ENCODE peak calls at places on chromosomes 6 and 20, in nine cellular contexts. O is IMR-90; F is iPS DF 6.9; M is heart right ventricle; D is spleen; K is A549; A is CD8-positive, alpha-beta memory T cell; E is OCI-LY7; R is adrenal gland. Z is an unnamed sample.
A peak's percentile ranks its signal among the peaks of the same experiment; 100 is the strongest.

GRCh38 chr6:128311944-128312570 is 208.3 kb downstream of the PTPRK start:
- DNase-seq in O (no peak), F (no peak), M (no peak), D (no peak), K (no peak), A (no peak), E (no peak), R (no peak), Z (no peak)

GRCh38 chr20:16397053-16397452 is 176.2 kb downstream of the KIF16B start:
- DNase-seq in O (no peak), F (no peak), M (peak; percentile 63), D (no peak), K (no peak), A (no peak), E (no peak), R (peak; percentile 67), Z (no peak)

GRCh38 chr6:125584468-125584939 is 164.9 kb upstream of the HEY2 start:
- DNase-seq in O (peak; percentile 1), F (peak; percentile 52), M (peak; percentile 44), D (no peak), K (no peak), A (no peak), E (no peak), R (peak; percentile 60), Z (peak; percentile 62)

GRCh38 chr6:30684386-30685156 is 1.9 kb downstream of the PPP1R18 start:
- DNase-seq in O (peak; percentile 44), F (no peak), M (peak; percentile 53), D (peak; percentile 95), K (no peak), A (peak; percentile 37), E (peak; percentile 71), R (no peak), Z (peak; percentile 76)

GRCh38 chr20:48260370-48260769 is 475.1 kb upstream of the SULF2 start:
- DNase-seq in O (no peak), F (no peak), M (peak; percentile 54), D (no peak), K (no peak), A (no peak), E (no peak), R (no peak), Z (no peak)

GRCh38 chr6:18423426-18423825 is 36.3 kb downstream of the RNF144B start:
- DNase-seq in O (no peak), F (no peak), M (no peak), D (no peak), K (no peak), A (no peak), E (no peak), R (no peak), Z (no peak)

GRCh38 chr20:3714092-3714491 is 1.7 kb upstream of the SIGLEC1 start:
- DNase-seq in O (no peak), F (no peak), M (no peak), D (no peak), K (no peak), A (no peak), E (no peak), R (no peak), Z (no peak)

GRCh38 chr6:2460216-2460734 is 214.9 kb upstream of the GMDS start:
- DNase-seq in O (no peak), F (no peak), M (no peak), D (no peak), K (no peak), A (no peak), E (no peak), R (no peak), Z (no peak)

GRCh38 chr20:59784365-59785117 is 148.9 kb downstream of the SYCP2 start:
- DNase-seq in O (no peak), F (no peak), M (no peak), D (no peak), K (no peak), A (no peak), E (no peak), R (peak; percentile 13), Z (no peak)

GRCh38 chr20:23100021-23100753 is 14.1 kb upstream of the CD93 start:
- DNase-seq in O (no peak), F (no peak), M (no peak), D (peak; percentile 32), K (no peak), A (no peak), E (no peak), R (no peak), Z (no peak)

GRCh38 chr20:53652090-53652858 is 58.6 kb upstream of the ZNF217 start:
- DNase-seq in O (peak; percentile 28), F (no peak), M (no peak), D (no peak), K (no peak), A (no peak), E (peak; percentile 77), R (no peak), Z (no peak)

GRCh38 chr6:83389606-83390005 is 41.2 kb downstream of the ME1 start:
- DNase-seq in O (no peak), F (no peak), M (no peak), D (no peak), K (no peak), A (no peak), E (no peak), R (no peak), Z (no peak)

GRCh38 chr6:131954775-131955107 is 3.6 kb upstream of the CCN2 start:
- DNase-seq in O (peak; percentile 99), F (no peak), M (no peak), D (no peak), K (peak; percentile 70), A (no peak), E (no peak), R (peak; percentile 69), Z (no peak)

DNA sequence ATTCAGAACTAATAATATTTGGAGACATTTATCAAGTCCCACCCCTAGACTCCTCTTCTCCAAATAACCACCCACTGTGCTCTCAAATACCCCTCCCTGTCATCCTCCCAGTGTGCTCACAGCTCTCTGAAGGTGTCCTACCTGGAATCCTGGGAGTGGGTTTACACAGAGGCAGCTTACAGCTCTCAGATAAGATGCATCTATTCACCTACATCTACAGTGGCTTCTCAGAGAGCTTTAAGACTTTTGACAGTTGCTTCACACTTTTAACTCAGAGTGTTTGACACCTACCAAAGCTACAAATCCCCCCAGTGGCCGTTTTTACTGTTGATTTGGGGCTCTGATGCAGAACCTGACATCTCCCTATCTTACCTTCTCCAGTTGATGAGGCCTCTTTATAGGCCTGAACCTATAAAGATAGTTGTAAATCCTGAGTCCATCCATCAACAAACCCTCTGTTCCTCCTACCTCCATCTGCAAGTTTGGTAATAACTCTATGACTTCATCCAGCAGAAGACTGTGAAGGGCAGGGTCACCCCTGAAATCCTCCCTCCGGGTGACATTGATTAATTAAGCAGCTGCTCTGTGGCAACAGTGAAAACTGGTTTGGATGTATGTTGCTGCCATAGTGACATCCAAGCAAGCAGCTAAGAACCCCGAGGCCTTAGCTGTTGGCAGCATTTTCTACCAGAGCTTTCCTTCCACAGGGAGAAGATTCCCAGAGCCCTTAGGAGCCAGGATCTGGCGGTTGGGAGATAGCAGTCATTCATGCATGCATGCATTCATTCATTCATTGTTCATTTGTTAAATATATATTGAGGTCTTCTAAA is 226.1 kb upstream of the RREB1 start:
- DNase-seq in O (no peak), F (no peak), M (no peak), D (no peak), K (no peak), A (no peak), E (no peak), R (no peak), Z (no peak)
- H3K4me1 ChIP-seq in O (peaks cover 3% of the 10 kb centered on the region), F (no peaks in the 10 kb centered on the region), M (no peaks in the 10 kb centered on the region), D (peaks cover 39% of the 10 kb centered on the region), K (peaks cover 8% of the 10 kb centered on the region), A (no peaks in the 10 kb centered on the region), E (no peaks in the 10 kb centered on the region), R (peaks cover 21% of the 10 kb centered on the region), Z (peaks cover 11% of the 10 kb centered on the region)

GRCh38 chr6:166950443-166950821 is 5.9 kb downstream of the RNASET2 start:
- DNase-seq in O (no peak), F (no peak), M (no peak), D (peak; percentile 83), K (no peak), A (no peak), E (peak; percentile 66), R (no peak), Z (no peak)
- H3K4me3 ChIP-seq in O (no peak overlapping the region), F (no peak overlapping the region), M (peak overlapping the region; percentile 54), D (peak overlapping the region; percentile 99), K (no peak overlapping the region), A (peak overlapping the region; percentile 61), E (peak overlapping the region; percentile 64), R (no peak overlapping the region), Z (no peak overlapping the region)

DNA sequence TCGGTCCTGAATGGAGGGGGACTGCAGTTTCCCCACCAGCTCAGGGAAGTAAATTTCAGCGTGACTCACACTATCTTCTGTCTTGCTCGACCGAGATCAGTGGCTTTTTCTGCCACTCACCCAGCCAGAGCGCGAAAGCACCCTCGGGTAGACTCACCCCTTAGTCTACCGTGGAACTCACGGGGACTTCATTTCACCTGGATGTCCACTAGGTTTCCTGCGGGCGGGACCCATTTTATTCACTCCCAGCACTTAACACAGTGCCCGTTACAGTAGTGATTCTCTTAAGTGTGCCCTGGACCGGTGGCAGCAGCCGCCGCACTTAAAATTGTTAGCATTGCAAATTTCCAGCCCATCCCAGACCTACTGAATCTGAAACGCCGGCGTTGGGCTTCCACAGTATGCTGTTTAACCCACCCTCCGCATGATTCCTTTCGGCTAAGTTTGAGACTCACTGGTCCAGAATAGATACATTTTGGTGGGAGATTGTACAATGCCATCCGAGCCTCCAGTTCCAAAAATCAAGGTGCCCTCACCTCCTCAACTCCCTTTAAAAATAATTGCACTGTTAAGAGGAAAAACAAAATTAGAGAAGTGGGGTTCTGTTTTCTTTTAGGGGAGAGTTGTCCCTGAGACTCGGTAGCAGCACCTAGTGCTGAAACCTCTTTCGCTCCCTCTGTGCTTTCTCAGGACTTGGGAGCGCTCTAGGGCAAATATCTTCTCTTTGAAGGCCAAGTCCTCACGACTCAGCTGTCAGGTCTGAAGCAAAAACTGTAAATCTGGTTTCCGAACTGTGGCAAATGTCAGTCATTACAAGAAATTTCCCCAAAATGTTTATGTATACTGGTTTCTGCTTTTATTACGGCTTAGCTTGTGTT is 1.0 kb downstream of the SMPDL3A start:
- DNase-seq in O (peak; percentile 30), F (no peak), M (peak; percentile 14), D (peak; percentile 73), K (peak; percentile 46), A (no peak), E (no peak), R (peak; percentile 76), Z (peak; percentile 64)
- H3K27ac ChIP-seq in O (peak overlapping the region; percentile 85), F (no peak overlapping the region), M (peak overlapping the region; percentile 93), D (peak overlapping the region; percentile 91), K (peak overlapping the region; percentile 95), A (no peak overlapping the region), E (no peak overlapping the region), R (peak overlapping the region; percentile 99), Z (peak overlapping the region; percentile 92)

GRCh38 chr6:111483736-111484654 is 977 bp upstream of the REV3L start:
- DNase-seq in O (peak; percentile 97), F (no peak), M (peak; percentile 91), D (peak; percentile 97), K (peak; percentile 66), A (peak; percentile 76), E (peak; percentile 90), R (peak; percentile 98), Z (peak; percentile 95)

GRCh38 chr6:111486475-111486874 is 3.5 kb upstream of the REV3L start:
- DNase-seq in O (no peak), F (no peak), M (no peak), D (no peak), K (no peak), A (no peak), E (no peak), R (no peak), Z (no peak)

GRCh38 chr6:111485316-111485715 is 2.3 kb upstream of the REV3L start:
- DNase-seq in O (peak; percentile 29), F (no peak), M (no peak), D (no peak), K (no peak), A (no peak), E (no peak), R (no peak), Z (no peak)

GRCh38 chr6:111482959-111483735 is at the start of gene REV3L:
- DNase-seq in O (peak; percentile 84), F (no peak), M (peak; percentile 86), D (peak; percentile 96), K (peak; percentile 49), A (peak; percentile 80), E (peak; percentile 90), R (peak; percentile 95), Z (peak; percentile 95)

GRCh38 chr6:111484655-111484974 is 1.6 kb upstream of the REV3L start:
- DNase-seq in O (peak; percentile 11), F (no peak), M (no peak), D (no peak), K (no peak), A (no peak), E (peak; percentile 56), R (no peak), Z (no peak)
- H3K4me1 ChIP-seq in O (peaks cover 4% of the 10 kb centered on the region), F (peaks cover 1% of the 10 kb centered on the region), M (peaks cover 28% of the 10 kb centered on the region), D (peaks cover 67% of the 10 kb centered on the region), K (peaks cover 24% of the 10 kb centered on the region), A (peaks cover 32% of the 10 kb centered on the region), E (peaks cover 40% of the 10 kb centered on the region), R (peaks cover 36% of the 10 kb centered on the region), Z (peaks cover 23% of the 10 kb centered on the region)

Z was measured in upper lobe of right lung.